ENCODE peak calls at places on chromosomes 5 and 9, in four cellular contexts. M is heart left ventricle, Q is lower leg skin, X is Peyer's patch. U is an unnamed sample.
A peak's percentile ranks its signal among the peaks of the same experiment; 100 is the strongest.

GRCh38 chr9:121853617-121854395 is 202.4 kb downstream of the DAB2IP start:
- DNase-seq in M (no peak), Q (no peak), X (no peak), U (no peak)

GRCh38 chr9:95189230-95190098 is 128.0 kb downstream of the FANCC start:
- DNase-seq in M (peak; percentile 80), Q (no peak), X (no peak), U (no peak)

GRCh38 chr5:73899055-73899454 is 273.1 kb downstream of the ARHGEF28 start:
- DNase-seq in M (no peak), Q (no peak), X (no peak), U (no peak)

GRCh38 chr9:100589582-100589981 is 11.7 kb downstream of the CAVIN4 start:
- DNase-seq in M (no peak), Q (no peak), X (no peak), U (no peak)

GRCh38 chr5:39800202-39800601 is 375.4 kb upstream of the DAB2 start:
- DNase-seq in M (no peak), Q (no peak), X (no peak), U (no peak)

GRCh38 chr9:136016882-136017812 is 56.0 kb upstream of the UBAC1 start:
- DNase-seq in M (no peak), Q (no peak), X (peak; percentile 37), U (no peak)

GRCh38 chr5:158770506-158770905 is 329.2 kb downstream of the EBF1 start:
- DNase-seq in M (no peak), Q (no peak), X (no peak), U (no peak)

GRCh38 chr9:97672403-97672802 is 24.7 kb downstream of the XPA start:
- DNase-seq in M (no peak), Q (no peak), X (no peak), U (no peak)

DNA sequence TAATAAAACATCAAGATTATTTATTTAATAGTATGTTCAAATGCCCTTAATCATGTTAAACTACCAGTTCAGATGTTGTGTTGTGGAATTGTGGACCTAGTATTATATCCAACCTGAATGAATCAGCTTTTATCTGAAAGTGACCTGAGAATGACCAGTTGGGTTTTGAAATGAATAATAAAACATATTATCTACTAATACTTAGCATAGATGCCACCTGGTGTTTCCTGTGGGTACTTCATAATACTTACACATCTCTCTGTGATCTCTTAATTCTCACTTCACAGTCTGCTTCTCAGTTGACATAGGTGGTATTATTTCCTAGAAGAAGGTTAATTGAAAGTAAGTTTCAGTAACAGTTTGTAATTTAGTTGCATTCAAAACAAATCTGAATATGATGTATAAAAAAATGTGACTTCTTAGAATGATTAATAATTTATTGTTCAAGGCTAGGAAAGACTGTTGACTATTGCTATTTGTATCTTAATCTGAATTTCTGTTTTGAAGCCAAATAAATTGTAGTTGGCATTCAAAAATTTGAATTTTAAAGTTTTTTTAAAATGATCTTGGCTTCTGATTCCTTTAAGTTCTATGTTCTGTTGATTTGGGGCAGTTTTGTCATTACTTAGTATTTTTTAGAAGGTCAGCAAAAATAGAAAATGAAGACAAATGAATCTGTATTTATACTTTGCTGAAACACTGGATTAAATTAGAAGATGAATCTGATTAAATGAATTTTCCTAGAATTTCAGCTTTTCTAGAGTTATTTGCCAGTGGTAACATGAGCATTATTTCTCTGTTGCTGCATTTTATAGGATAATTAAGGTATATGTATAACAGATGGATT is 48.2 kb downstream of the KIF2A start:
- DNase-seq in M (no peak), Q (no peak), X (no peak), U (no peak)
- TF ChIP-seq CTCF in M (peak; percentile 62), Q (no peak), X (peak; percentile 53), U (peak; percentile 47)

DNA sequence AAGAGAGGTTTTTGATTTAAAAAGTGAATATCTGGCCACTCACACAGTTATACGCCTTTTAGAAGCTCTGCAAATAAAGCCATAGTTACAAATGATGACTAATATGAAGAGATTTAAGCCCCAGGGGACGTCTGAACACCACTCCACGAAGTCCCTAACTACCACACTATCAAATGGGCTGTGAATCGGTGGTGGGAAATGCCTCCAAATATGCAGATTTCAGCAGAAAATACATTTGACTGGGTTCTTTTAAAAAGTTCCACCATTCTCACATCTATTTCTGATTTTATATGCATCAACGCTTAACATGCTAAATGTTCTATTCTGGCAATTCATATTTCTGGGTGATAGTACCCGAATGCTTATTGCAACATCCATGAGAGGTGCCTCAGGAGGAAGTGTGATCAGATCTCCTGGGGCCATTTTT is 22.5 kb downstream of the TICAM2 start:
- DNase-seq in M (no peak), Q (no peak), X (no peak), U (no peak)
- TF ChIP-seq POLR2A in M (no peak), Q (no peak), X (no peak), U (no peak)

DNA sequence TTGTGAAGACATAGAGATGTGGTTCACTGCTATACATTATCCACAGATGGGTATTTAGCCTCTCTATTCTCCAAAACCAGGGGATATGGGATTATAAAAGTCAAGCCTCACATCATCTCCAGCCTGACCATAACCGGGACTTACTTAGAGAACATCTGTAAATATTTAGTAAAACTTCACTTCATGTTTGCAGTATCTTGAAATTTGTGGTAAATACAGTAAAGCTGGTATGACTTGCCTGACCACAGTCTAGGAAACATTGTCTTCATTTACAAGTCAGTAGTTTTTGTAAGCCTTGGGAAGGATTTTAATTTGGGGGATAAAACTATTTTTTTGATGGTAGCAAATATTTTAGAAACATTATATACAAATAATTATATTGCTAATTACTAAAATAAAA is 64.2 kb downstream of the MAST4 start:
- DNase-seq in M (no peak), Q (no peak), X (no peak), U (no peak)
- TF ChIP-seq CTCF in M (no peak), Q (no peak), X (no peak), U (no peak)

GRCh38 chr5:132465095-132465707 is 25.4 kb downstream of the IRF1 start:
- DNase-seq in M (no peak), Q (no peak), X (peak; percentile 52), U (no peak)

GRCh38 chr5:132466453-132467291 is 23.9 kb downstream of the IRF1 start:
- DNase-seq in M (no peak), Q (no peak), X (peak; percentile 72), U (no peak)

GRCh38 chr5:132469380-132470372 is 20.9 kb downstream of the IRF1 start:
- DNase-seq in M (no peak), Q (no peak), X (peak; percentile 22), U (no peak)

GRCh38 chr5:132468665-132469379 is 21.8 kb downstream of the IRF1 start:
- DNase-seq in M (no peak), Q (no peak), X (peak; percentile 9), U (peak; percentile 5)

GRCh38 chr5:132467292-132467984 is 23.1 kb downstream of the IRF1 start:
- DNase-seq in M (no peak), Q (no peak), X (peak; percentile 35), U (peak; percentile 17)
- TF ChIP-seq POLR2A in M (no peak), Q (no peak), X (no peak), U (no peak)

DNA sequence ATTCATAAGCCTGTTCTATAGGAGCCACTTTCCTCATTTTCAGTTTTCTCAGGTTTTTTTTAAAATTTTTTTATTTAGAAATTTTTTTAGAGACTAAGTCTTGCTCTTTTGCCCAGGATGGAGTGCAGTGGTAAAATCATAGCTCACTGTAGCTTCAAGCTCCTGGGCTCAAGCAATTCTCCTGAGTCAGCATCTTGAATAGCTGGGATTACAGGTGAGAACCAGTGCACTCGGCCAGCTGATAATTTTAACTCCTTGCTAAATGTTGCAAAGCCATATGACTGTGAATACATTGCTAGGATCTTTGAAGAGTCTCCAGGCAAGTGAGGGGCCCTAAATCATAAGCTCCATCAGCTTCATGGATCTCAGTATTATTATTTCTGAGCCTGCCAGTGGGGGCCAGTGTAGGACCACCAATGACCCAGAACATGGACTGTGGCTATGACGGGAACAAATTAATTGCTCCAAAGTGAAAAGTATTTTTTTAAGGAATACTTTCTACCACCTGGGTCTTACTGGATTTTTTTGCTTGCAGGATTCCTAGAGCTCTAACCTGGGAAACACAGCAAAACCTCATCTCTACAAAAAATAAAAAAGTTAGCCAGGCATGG is 5.7 kb upstream of the GAPVD1 start:
- DNase-seq in M (no peak), Q (no peak), X (no peak), U (no peak)
- TF ChIP-seq CTCF in M (peak; percentile 14), Q (no peak), X (no peak), U (no peak)

GRCh38 chr9:111659706-111660105 is 1.7 kb upstream of the GNG10 start:
- DNase-seq in M (no peak), Q (no peak), X (no peak), U (no peak)

GRCh38 chr9:111661802-111662491 is 542 bp downstream of the GNG10 start:
- DNase-seq in M (peak; percentile 42), Q (no peak), X (peak; percentile 59), U (no peak)

GRCh38 chr9:111662851-111663823 is 1.7 kb downstream of the GNG10 start:
- DNase-seq in M (no peak), Q (no peak), X (no peak), U (no peak)

GRCh38 chr9:111658943-111659342 is 2.5 kb upstream of the GNG10 start:
- DNase-seq in M (no peak), Q (no peak), X (peak; percentile 63), U (no peak)

GRCh38 chr9:111661150-111661801 is at the start of gene GNG10:
- DNase-seq in M (peak; percentile 62), Q (no peak), X (peak; percentile 75), U (no peak)
- TF ChIP-seq POLR2A in M (peak; percentile 31), Q (no peak), X (peak; percentile 16), U (no peak)

U was measured in breast epithelium.